ENCODE peak calls at places on chromosomes 5 and 9, in ten cellular contexts. F, L, S, R, Y, J, T, H, K and G are unnamed samples.

GRCh38 chr5:3009605-3010004 is 258.1 kb upstream of the IRX2 start:
- DNase-seq in F (no peak), L (no peak), S (no peak), R (no peak), Y (no peak), J (no peak), T (no peak), H (no peak), K (no peak), G (no peak)

GRCh38 chr5:99033014-99033931 is 104.5 kb upstream of the CHD1 start:
- DNase-seq in F (no peak), L (no peak), S (no peak), R (no peak), Y (no peak), J (no peak), T (no peak), H (no peak), K (no peak), G (no peak)

GRCh38 chr5:138352071-138352721 is at the start of gene KDM3B:
- DNase-seq in F (peak; percentile 94), L (peak; percentile 76), S (peak; percentile 98), R (peak; percentile 9), Y (peak; percentile 92), J (peak; percentile 91), T (peak; percentile 93), H (peak; percentile 86), K (peak; percentile 92), G (no peak)

GRCh38 chr5:94459915-94460314 is 158.5 kb downstream of the KIAA0825 start:
- DNase-seq in F (no peak), L (no peak), S (no peak), R (no peak), Y (no peak), J (no peak), T (no peak), H (no peak), K (no peak), G (no peak)

GRCh38 chr5:127254729-127255284 is 35.8 kb upstream of the MEGF10 start:
- DNase-seq in F (no peak), L (no peak), S (no peak), R (no peak), Y (no peak), J (no peak), T (no peak), H (no peak), K (no peak), G (peak; percentile 18)

GRCh38 chr5:120999550-120999949 is 535.5 kb downstream of the PRR16 start:
- DNase-seq in F (no peak), L (no peak), S (no peak), R (no peak), Y (no peak), J (no peak), T (no peak), H (no peak), K (no peak), G (no peak)

GRCh38 chr5:138655530-138656245 is 80.5 kb upstream of the HSPA9 start:
- DNase-seq in F (no peak), L (peak; percentile 61), S (peak; percentile 68), R (no peak), Y (peak; percentile 20), J (no peak), T (no peak), H (no peak), K (no peak), G (no peak)

GRCh38 chr5:136174021-136174659 is 18.8 kb downstream of the SMIM32 start:
- DNase-seq in F (no peak), L (no peak), S (no peak), R (no peak), Y (no peak), J (no peak), T (peak; percentile 50), H (no peak), K (no peak), G (peak; percentile 28)

GRCh38 chr5:154881986-154882385 is 23.6 kb downstream of the CNOT8 start:
- DNase-seq in F (no peak), L (no peak), S (no peak), R (no peak), Y (no peak), J (no peak), T (no peak), H (no peak), K (no peak), G (no peak)

GRCh38 chr9:114691046-114691955 is 9.3 kb upstream of the TEX48 start:
- DNase-seq in F (no peak), L (no peak), S (peak; percentile 69), R (no peak), Y (no peak), J (no peak), T (no peak), H (no peak), K (peak; percentile 33), G (peak; percentile 86)

GRCh38 chr5:173891367-173891766 is 3.2 kb downstream of the CPEB4 start:
- DNase-seq in F (no peak), L (no peak), S (no peak), R (no peak), Y (no peak), J (no peak), T (no peak), H (no peak), K (no peak), G (no peak)

GRCh38 chr5:88203977-88204735 is 64.5 kb downstream of the TMEM161B start:
- DNase-seq in F (no peak), L (no peak), S (no peak), R (no peak), Y (no peak), J (no peak), T (peak; percentile 59), H (no peak), K (peak; percentile 32), G (no peak)

GRCh38 chr9:100368672-100369071 is 15.9 kb upstream of the TEX10 start:
- DNase-seq in F (no peak), L (no peak), S (no peak), R (no peak), Y (no peak), J (no peak), T (no peak), H (no peak), K (no peak), G (no peak)

GRCh38 chr9:100370064-100370723 is 17.5 kb upstream of the TEX10 start:
- DNase-seq in F (no peak), L (no peak), S (no peak), R (no peak), Y (no peak), J (no peak), T (no peak), H (no peak), K (no peak), G (no peak)

GRCh38 chr9:100364013-100364412 is 11.3 kb upstream of the TEX10 start:
- DNase-seq in F (no peak), L (no peak), S (no peak), R (no peak), Y (no peak), J (no peak), T (no peak), H (no peak), K (no peak), G (no peak)

GRCh38 chr9:100366121-100366520 is 13.4 kb upstream of the TEX10 start:
- DNase-seq in F (no peak), L (no peak), S (no peak), R (no peak), Y (no peak), J (no peak), T (no peak), H (no peak), K (no peak), G (no peak)
- TF ChIP-seq CTCF in F (no peak), L (no peak), S (no peak), R (no peak), Y (no peak), J (no peak), T (no peak), H (no peak), K (no peak), G (no peak)

DNA sequence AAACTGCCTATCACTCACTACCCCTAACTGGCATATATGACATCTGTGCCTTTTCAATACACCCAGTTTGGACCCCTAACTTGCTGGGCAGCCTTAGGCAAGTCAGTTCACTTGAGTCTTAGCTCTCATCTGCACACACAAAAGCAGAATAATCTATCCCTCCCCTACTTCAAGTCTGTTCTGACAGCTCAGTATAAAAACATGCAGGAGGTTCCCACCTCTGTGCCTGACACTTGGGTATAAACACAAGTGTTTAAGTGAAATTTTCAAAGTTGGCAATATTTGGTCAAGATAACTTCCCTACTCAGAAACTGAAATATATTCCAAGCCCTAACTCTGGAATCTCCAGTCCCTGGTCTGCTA is 12.6 kb downstream of the HNRNPH1 start:
- DNase-seq in F (no peak), L (no peak), S (no peak), R (no peak), Y (no peak), J (no peak), T (no peak), H (no peak), K (no peak), G (no peak)
- H3K36me3 ChIP-seq in F (peaks cover 98% of the 10 kb centered on the region), L (peaks cover 56% of the 10 kb centered on the region), S (peaks cover 50% of the 10 kb centered on the region), R (peaks cover 54% of the 10 kb centered on the region), Y (peaks cover 67% of the 10 kb centered on the region), J (peaks cover 52% of the 10 kb centered on the region), T (peaks cover 24% of the 10 kb centered on the region), H (no peaks in the 10 kb centered on the region), K (peaks cover 65% of the 10 kb centered on the region), G (peaks cover 5% of the 10 kb centered on the region)

DNA sequence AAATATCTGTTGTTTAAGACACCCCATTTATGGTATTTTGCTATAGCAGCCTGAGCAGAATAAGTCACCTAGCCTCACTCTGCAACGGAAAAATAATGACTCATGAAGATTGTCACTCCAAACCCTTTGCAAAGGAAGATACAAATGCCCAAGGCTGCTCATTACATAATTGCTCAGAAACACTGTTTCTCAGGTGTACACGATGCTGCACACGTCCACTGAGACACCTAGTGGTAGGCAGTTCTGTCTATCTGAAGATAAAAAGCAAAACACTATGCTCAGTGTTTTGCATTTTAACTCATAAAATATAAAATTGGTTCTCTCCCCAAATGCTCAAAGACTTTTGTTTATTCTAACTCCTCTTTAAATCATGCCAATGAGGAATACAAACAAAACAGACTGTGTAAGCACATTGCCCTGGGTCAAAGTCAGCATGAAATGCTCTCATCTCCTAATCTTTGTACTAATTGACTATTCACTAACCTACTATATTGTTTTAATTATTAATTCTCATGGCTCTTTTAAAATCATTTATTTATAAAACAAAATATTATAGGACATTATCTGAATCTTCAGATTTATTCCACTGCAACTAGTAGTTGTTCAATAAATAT is 7.7 kb upstream of the TSLP start:
- DNase-seq in F (no peak), L (no peak), S (no peak), R (no peak), Y (no peak), J (no peak), T (peak; percentile 27), H (no peak), K (no peak), G (peak; percentile 14)
- TF ChIP-seq CTCF in F (peak; percentile 55), L (peak; percentile 31), S (peak; percentile 80), R (peak; percentile 33), Y (no peak), J (peak; percentile 30), T (peak; percentile 42), H (no peak), K (no peak), G (peak; percentile 57)

DNA sequence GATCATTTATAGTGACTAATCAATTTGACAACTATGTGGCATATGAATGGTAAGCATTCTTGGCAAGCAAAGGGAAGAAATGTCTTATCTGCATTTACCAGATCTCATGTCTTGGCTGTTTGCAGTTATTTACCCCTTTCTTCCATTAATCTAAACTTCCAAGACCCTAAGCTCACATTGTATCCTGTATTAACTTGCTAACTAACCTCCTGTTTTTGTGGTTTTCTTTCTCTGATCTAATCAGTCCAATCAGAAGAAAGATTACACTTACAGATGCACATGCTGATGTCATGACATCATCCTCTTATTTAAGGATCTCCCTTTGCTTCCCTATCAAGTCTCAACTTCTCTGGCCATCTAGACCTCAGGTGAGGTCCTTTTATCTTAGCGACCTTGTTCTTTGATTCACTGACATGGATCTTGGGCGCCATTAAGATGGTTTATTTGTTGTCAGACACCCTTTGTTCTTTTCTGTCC is 95.5 kb downstream of the F2RL2 start:
- DNase-seq in F (no peak), L (no peak), S (no peak), R (no peak), Y (no peak), J (no peak), T (no peak), H (no peak), K (no peak), G (peak; percentile 28)
- H3K36me3 ChIP-seq in F (no peaks in the 10 kb centered on the region), L (no peaks in the 10 kb centered on the region), S (no peaks in the 10 kb centered on the region), R (no peaks in the 10 kb centered on the region), Y (no peaks in the 10 kb centered on the region), J (no peaks in the 10 kb centered on the region), T (no peaks in the 10 kb centered on the region), H (no peaks in the 10 kb centered on the region), K (no peaks in the 10 kb centered on the region), G (no peaks in the 10 kb centered on the region)